ENCODE peak calls at places on chromosomes 5 and 9, in eight cellular contexts. R, T, X, E, K, Z, G and D are unnamed samples.

GRCh38 chr9:34546834-34547827 is 24.3 kb upstream of the ENHO start:
- DNase-seq in X (peak; percentile 74), K (peak; percentile 86), T (peak; percentile 85), R (peak; percentile 88), G (peak; percentile 91), E (peak; percentile 63), Z (peak; percentile 58), D (peak; percentile 89)

GRCh38 chr9:121233906-121234901 is 32.5 kb upstream of the RAB14 start:
- DNase-seq in X (peak; percentile 25), K (no peak), T (no peak), E (no peak), G (no peak), R (peak; percentile 49), Z (no peak), D (no peak)

GRCh38 chr9:4344946-4345345 is 45.1 kb upstream of the GLIS3 start:
- DNase-seq in K (no peak), R (no peak), E (no peak), T (no peak), X (no peak), Z (no peak), G (no peak), D (peak; percentile 85)

GRCh38 chr9:126932871-126933321 is 18.3 kb downstream of the RALGPS1 start:
- DNase-seq in T (no peak), R (no peak), X (no peak), G (peak; percentile 48), K (no peak), E (no peak), Z (no peak), D (no peak)

GRCh38 chr5:159218595-159219023 is 9.3 kb upstream of the RNF145 start:
- DNase-seq in E (no peak), G (no peak), T (no peak), Z (no peak), R (peak; percentile 47), X (peak; percentile 77), K (no peak), D (no peak)

GRCh38 chr9:14846871-14847311 is 63.3 kb downstream of the FREM1 start:
- DNase-seq in G (peak; percentile 90), R (peak; percentile 55), T (peak; percentile 61), Z (peak; percentile 67), X (peak; percentile 34), K (peak; percentile 87), E (peak; percentile 41), D (peak; percentile 79)

GRCh38 chr9:6538666-6539071 is 106.9 kb downstream of the GLDC start:
- DNase-seq in Z (no peak), R (peak; percentile 54), T (no peak), K (no peak), X (peak; percentile 35), E (no peak), G (no peak), D (no peak)

GRCh38 chr5:133240425-133241091 is 188.7 kb downstream of the HSPA4 start:
- DNase-seq in K (no peak), Z (peak; percentile 80), R (peak; percentile 97), T (no peak), X (peak; percentile 97), G (no peak), E (no peak), D (peak; percentile 72)

GRCh38 chr5:98771389-98772109 is 1.9 kb upstream of the RGMB start:
- DNase-seq in X (peak; percentile 96), Z (peak; percentile 65), T (peak; percentile 68), R (peak; percentile 92), G (peak; percentile 49), E (no peak), K (peak; percentile 73), D (peak; percentile 72)

GRCh38 chr9:88074931-88075330 is 63.3 kb downstream of the SPATA31C2 start:
- DNase-seq in T (no peak), R (no peak), E (no peak), Z (no peak), X (no peak), G (no peak), K (no peak), D (no peak)

GRCh38 chr9:88077071-88077617 is 61.1 kb downstream of the SPATA31C2 start:
- DNase-seq in X (no peak), E (no peak), T (no peak), R (no peak), K (no peak), G (no peak), Z (no peak), D (no peak)

GRCh38 chr9:88076286-88077070 is 61.8 kb downstream of the SPATA31C2 start:
- DNase-seq in G (peak; percentile 71), K (peak; percentile 54), T (peak; percentile 58), Z (no peak), E (peak; percentile 55), X (peak; percentile 55), R (peak; percentile 91), D (peak; percentile 51)

GRCh38 chr9:88072831-88073365 is 65.4 kb downstream of the SPATA31C2 start:
- DNase-seq in T (no peak), G (no peak), X (no peak), R (no peak), Z (no peak), E (no peak), K (no peak), D (no peak)

DNA sequence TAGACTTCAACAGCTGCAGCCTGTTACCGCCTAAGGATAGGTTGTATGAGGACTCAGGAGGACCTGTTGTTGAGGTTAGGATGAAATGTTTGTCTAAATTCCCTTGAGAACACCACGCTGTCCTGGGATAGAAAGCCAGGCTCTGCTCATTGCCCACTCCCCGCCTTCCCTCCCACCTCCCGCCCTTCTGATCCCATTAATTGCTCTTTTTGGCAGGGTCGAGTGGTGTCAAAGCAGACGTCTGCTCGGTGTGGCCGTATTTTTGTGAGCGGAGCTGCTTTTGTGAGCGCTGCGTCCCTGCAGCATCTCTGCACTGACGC is 62.3 kb downstream of the SPATA31C2 start:
- DNase-seq in R (no peak), G (no peak), K (no peak), Z (no peak), X (no peak), E (no peak), T (no peak), D (no peak)
- TF ChIP-seq CTCF in R (no peak), G (no peak), K (no peak), Z (no peak), X (no peak), E (no peak), T (no peak), D (no peak)

DNA sequence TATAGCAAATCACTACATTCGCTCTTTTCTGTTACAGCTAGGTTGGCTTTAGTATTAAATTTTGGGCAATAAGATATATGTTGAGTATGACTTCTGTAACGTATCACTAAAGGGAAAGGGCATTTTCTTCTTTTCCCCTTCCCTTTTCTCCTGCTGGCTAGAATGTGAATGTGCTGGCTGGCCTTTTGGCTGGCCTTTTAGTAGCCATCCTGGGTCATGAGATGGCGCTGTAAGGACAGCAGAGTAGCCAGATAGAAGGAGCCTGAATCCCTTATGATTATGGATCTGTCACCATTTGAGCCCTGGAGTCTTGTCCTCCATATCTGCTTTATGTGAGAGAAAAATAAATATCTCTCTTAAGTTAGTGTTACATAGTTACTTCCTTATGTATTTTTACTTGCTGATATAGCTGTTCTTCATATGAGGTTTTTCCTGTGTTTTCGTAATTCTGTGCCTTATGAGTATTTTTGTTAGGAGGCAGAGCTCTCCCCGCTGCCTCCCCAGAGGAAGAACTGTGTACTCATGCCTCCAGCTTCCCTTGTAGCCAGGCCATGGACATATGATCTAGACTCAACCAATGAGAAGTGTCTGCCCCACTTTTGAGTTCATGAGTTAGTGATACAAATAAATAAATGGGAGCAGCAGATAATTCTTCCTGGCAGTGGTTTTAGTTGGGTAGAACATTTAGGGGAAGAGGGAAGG is 65.9 kb downstream of the NDUFAF2 start:
- DNase-seq in Z (no peak), K (no peak), G (peak; percentile 44), X (no peak), E (no peak), T (peak; percentile 16), R (peak; percentile 33), D (no peak)
- TF ChIP-seq CTCF in Z (no peak), K (peak; percentile 6), G (peak; percentile 14), X (peak; percentile 23), E (no peak), T (peak; percentile 23), R (peak; percentile 38), D (no peak)

GRCh38 chr5:60927450-60927849 is 17.4 kb downstream of the ERCC8 start:
- DNase-seq in G (no peak), Z (no peak), T (no peak), X (no peak), E (no peak), K (no peak), R (no peak), D (no peak)

DNA sequence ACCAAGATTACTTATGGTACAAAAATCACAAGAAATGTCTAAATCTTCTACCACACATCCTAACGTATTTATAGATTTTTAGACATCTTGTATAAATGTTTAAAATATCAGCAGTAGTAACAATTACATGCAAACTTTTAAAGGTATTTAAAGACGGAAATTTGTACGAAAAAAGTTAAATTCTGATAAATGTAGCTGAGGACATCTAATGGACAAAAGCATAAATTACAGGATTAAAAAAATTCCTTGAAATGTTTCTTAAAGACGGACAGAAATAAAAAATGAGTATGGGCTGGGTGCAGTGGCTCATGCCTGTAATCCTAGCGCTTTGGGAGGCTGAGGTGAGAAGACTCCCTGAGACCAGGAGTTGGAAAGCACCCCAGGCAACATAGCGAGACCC is 15.8 kb downstream of the ERCC8 start:
- DNase-seq in T (no peak), G (no peak), E (no peak), Z (no peak), X (peak; percentile 20), R (peak; percentile 17), K (no peak), D (no peak)
- TF ChIP-seq CTCF in T (peak; percentile 46), G (no peak), E (no peak), Z (peak; percentile 20), X (no peak), R (peak; percentile 23), K (no peak), D (peak; percentile 28)

GRCh38 chr5:57302164-57302563 is 128.3 kb downstream of the GPBP1 start:
- DNase-seq in K (no peak), T (no peak), G (no peak), R (peak; percentile 37), Z (no peak), X (peak; percentile 48), E (no peak), D (peak; percentile 81)

GRCh38 chr5:57306359-57306758 is 132.5 kb downstream of the GPBP1 start:
- DNase-seq in X (no peak), E (no peak), K (no peak), G (no peak), Z (no peak), R (no peak), T (no peak), D (no peak)

GRCh38 chr5:57304931-57305330 is 131.1 kb downstream of the GPBP1 start:
- DNase-seq in T (no peak), Z (no peak), E (no peak), R (no peak), X (no peak), K (no peak), G (no peak), D (no peak)

GRCh38 chr5:57302643-57303042 is 128.8 kb downstream of the GPBP1 start:
- DNase-seq in G (no peak), E (no peak), Z (no peak), T (no peak), K (no peak), R (peak; percentile 35), X (no peak), D (peak; percentile 16)

GRCh38 chr5:57303985-57304384 is 130.1 kb downstream of the GPBP1 start:
- DNase-seq in G (peak; percentile 46), K (no peak), Z (no peak), T (no peak), R (no peak), E (no peak), X (no peak), D (peak; percentile 5)
- TF ChIP-seq CTCF in G (no peak), K (peak; percentile 16), Z (no peak), T (no peak), R (no peak), E (no peak), X (peak; percentile 6), D (no peak)